ENCODE peak calls at places on chromosomes 5 and 9, in seven cellular contexts. One of them, this sample, is unnamed.

GRCh38 chr5:107149243-107149642 is 521.5 kb downstream of the EFNA5 start:
- DNase-seq in SW480: no peak
- DNase-seq in EL: no peak
- DNase-seq in activated naive CD8-positive, alpha-beta T cell treated with anti-CD3 and anti-CD28 coated beads for 36 hours: no peak
- DNase-seq in fibroblast of pulmonary artery: no peak
- DNase-seq in activated naive CD4-positive, alpha-beta T cell treated with anti-CD3 and anti-CD28 coated beads for 36 hours: no peak
- DNase-seq in stimulated activated naive CD8-positive, alpha-beta T cell treated with anti-CD3 and anti-CD28 coated beads, Interleukin-15, Interleukin-2, amounts not matched to agents 100 U/mL and 50 U/mL, for 24 hours: no peak
- DNase-seq in this sample: no peak

GRCh38 chr9:14428781-14429230 is 114.9 kb upstream of the NFIB start:
- DNase-seq in activated naive CD8-positive, alpha-beta T cell treated with anti-CD3 and anti-CD28 coated beads for 36 hours: peak
- DNase-seq in EL: peak
- DNase-seq in stimulated activated naive CD8-positive, alpha-beta T cell treated with anti-CD3 and anti-CD28 coated beads, Interleukin-15, Interleukin-2, amounts not matched to agents 100 U/mL and 50 U/mL, for 24 hours: peak
- DNase-seq in SW480: peak
- DNase-seq in activated naive CD4-positive, alpha-beta T cell treated with anti-CD3 and anti-CD28 coated beads for 36 hours: peak
- DNase-seq in fibroblast of pulmonary artery: peak
- DNase-seq in this sample: peak

GRCh38 chr9:128987800-128988199 is 40.3 kb downstream of the NUP188 start:
- DNase-seq in activated naive CD4-positive, alpha-beta T cell treated with anti-CD3 and anti-CD28 coated beads for 36 hours: no peak
- DNase-seq in SW480: no peak
- DNase-seq in stimulated activated naive CD8-positive, alpha-beta T cell treated with anti-CD3 and anti-CD28 coated beads, Interleukin-15, Interleukin-2, amounts not matched to agents 100 U/mL and 50 U/mL, for 24 hours: no peak
- DNase-seq in EL: peak
- DNase-seq in activated naive CD8-positive, alpha-beta T cell treated with anti-CD3 and anti-CD28 coated beads for 36 hours: no peak
- DNase-seq in fibroblast of pulmonary artery: peak
- DNase-seq in this sample: no peak

GRCh38 chr5:132474881-132475511 is 15.6 kb downstream of the IRF1 start:
- DNase-seq in fibroblast of pulmonary artery: no peak
- DNase-seq in stimulated activated naive CD8-positive, alpha-beta T cell treated with anti-CD3 and anti-CD28 coated beads, Interleukin-15, Interleukin-2, amounts not matched to agents 100 U/mL and 50 U/mL, for 24 hours: no peak
- DNase-seq in EL: no peak
- DNase-seq in activated naive CD8-positive, alpha-beta T cell treated with anti-CD3 and anti-CD28 coated beads for 36 hours: no peak
- DNase-seq in activated naive CD4-positive, alpha-beta T cell treated with anti-CD3 and anti-CD28 coated beads for 36 hours: peak
- DNase-seq in SW480: no peak
- DNase-seq in this sample: no peak

GRCh38 chr5:111984044-111984443 is 227.1 kb upstream of the NREP start:
- DNase-seq in activated naive CD4-positive, alpha-beta T cell treated with anti-CD3 and anti-CD28 coated beads for 36 hours: no peak
- DNase-seq in stimulated activated naive CD8-positive, alpha-beta T cell treated with anti-CD3 and anti-CD28 coated beads, Interleukin-15, Interleukin-2, amounts not matched to agents 100 U/mL and 50 U/mL, for 24 hours: no peak
- DNase-seq in activated naive CD8-positive, alpha-beta T cell treated with anti-CD3 and anti-CD28 coated beads for 36 hours: no peak
- DNase-seq in SW480: no peak
- DNase-seq in fibroblast of pulmonary artery: peak
- DNase-seq in EL: peak
- DNase-seq in this sample: no peak

GRCh38 chr5:142545653-142546322 is 140.1 kb downstream of the FGF1 start:
- DNase-seq in EL: peak
- DNase-seq in stimulated activated naive CD8-positive, alpha-beta T cell treated with anti-CD3 and anti-CD28 coated beads, Interleukin-15, Interleukin-2, amounts not matched to agents 100 U/mL and 50 U/mL, for 24 hours: no peak
- DNase-seq in activated naive CD8-positive, alpha-beta T cell treated with anti-CD3 and anti-CD28 coated beads for 36 hours: no peak
- DNase-seq in SW480: no peak
- DNase-seq in activated naive CD4-positive, alpha-beta T cell treated with anti-CD3 and anti-CD28 coated beads for 36 hours: no peak
- DNase-seq in fibroblast of pulmonary artery: peak
- DNase-seq in this sample: no peak

GRCh38 chr5:163434410-163434866 is 3.0 kb upstream of the CCNG1 start:
- DNase-seq in stimulated activated naive CD8-positive, alpha-beta T cell treated with anti-CD3 and anti-CD28 coated beads, Interleukin-15, Interleukin-2, amounts not matched to agents 100 U/mL and 50 U/mL, for 24 hours: no peak
- DNase-seq in SW480: no peak
- DNase-seq in activated naive CD4-positive, alpha-beta T cell treated with anti-CD3 and anti-CD28 coated beads for 36 hours: peak
- DNase-seq in EL: peak
- DNase-seq in activated naive CD8-positive, alpha-beta T cell treated with anti-CD3 and anti-CD28 coated beads for 36 hours: no peak
- DNase-seq in fibroblast of pulmonary artery: peak
- DNase-seq in this sample: peak

GRCh38 chr9:91978739-91979414 is 28.8 kb upstream of the ROR2 start:
- DNase-seq in stimulated activated naive CD8-positive, alpha-beta T cell treated with anti-CD3 and anti-CD28 coated beads, Interleukin-15, Interleukin-2, amounts not matched to agents 100 U/mL and 50 U/mL, for 24 hours: no peak
- DNase-seq in SW480: peak
- DNase-seq in fibroblast of pulmonary artery: peak
- DNase-seq in EL: peak
- DNase-seq in activated naive CD4-positive, alpha-beta T cell treated with anti-CD3 and anti-CD28 coated beads for 36 hours: no peak
- DNase-seq in activated naive CD8-positive, alpha-beta T cell treated with anti-CD3 and anti-CD28 coated beads for 36 hours: no peak
- DNase-seq in this sample: peak

GRCh38 chr9:126117158-126117425 is 209.5 kb upstream of the MVB12B start:
- DNase-seq in EL: no peak
- DNase-seq in activated naive CD8-positive, alpha-beta T cell treated with anti-CD3 and anti-CD28 coated beads for 36 hours: no peak
- DNase-seq in stimulated activated naive CD8-positive, alpha-beta T cell treated with anti-CD3 and anti-CD28 coated beads, Interleukin-15, Interleukin-2, amounts not matched to agents 100 U/mL and 50 U/mL, for 24 hours: no peak
- DNase-seq in SW480: no peak
- DNase-seq in fibroblast of pulmonary artery: no peak
- DNase-seq in activated naive CD4-positive, alpha-beta T cell treated with anti-CD3 and anti-CD28 coated beads for 36 hours: no peak
- DNase-seq in this sample: no peak

GRCh38 chr5:158382473-158382872 is 523.5 kb upstream of the CLINT1 start:
- DNase-seq in SW480: peak
- DNase-seq in EL: peak
- DNase-seq in activated naive CD8-positive, alpha-beta T cell treated with anti-CD3 and anti-CD28 coated beads for 36 hours: peak
- DNase-seq in stimulated activated naive CD8-positive, alpha-beta T cell treated with anti-CD3 and anti-CD28 coated beads, Interleukin-15, Interleukin-2, amounts not matched to agents 100 U/mL and 50 U/mL, for 24 hours: peak
- DNase-seq in activated naive CD4-positive, alpha-beta T cell treated with anti-CD3 and anti-CD28 coated beads for 36 hours: peak
- DNase-seq in fibroblast of pulmonary artery: peak
- DNase-seq in this sample: peak

GRCh38 chr5:42912184-42912766 is 100.6 kb upstream of the SELENOP start:
- DNase-seq in EL: peak
- DNase-seq in activated naive CD8-positive, alpha-beta T cell treated with anti-CD3 and anti-CD28 coated beads for 36 hours: peak
- DNase-seq in SW480: peak
- DNase-seq in activated naive CD4-positive, alpha-beta T cell treated with anti-CD3 and anti-CD28 coated beads for 36 hours: peak
- DNase-seq in fibroblast of pulmonary artery: peak
- DNase-seq in stimulated activated naive CD8-positive, alpha-beta T cell treated with anti-CD3 and anti-CD28 coated beads, Interleukin-15, Interleukin-2, amounts not matched to agents 100 U/mL and 50 U/mL, for 24 hours: peak
- DNase-seq in this sample: peak

GRCh38 chr5:58240286-58240685 is 219.6 kb downstream of the PLK2 start:
- DNase-seq in activated naive CD8-positive, alpha-beta T cell treated with anti-CD3 and anti-CD28 coated beads for 36 hours: no peak
- DNase-seq in fibroblast of pulmonary artery: peak
- DNase-seq in SW480: no peak
- DNase-seq in EL: peak
- DNase-seq in stimulated activated naive CD8-positive, alpha-beta T cell treated with anti-CD3 and anti-CD28 coated beads, Interleukin-15, Interleukin-2, amounts not matched to agents 100 U/mL and 50 U/mL, for 24 hours: no peak
- DNase-seq in activated naive CD4-positive, alpha-beta T cell treated with anti-CD3 and anti-CD28 coated beads for 36 hours: no peak
- DNase-seq in this sample: no peak

GRCh38 chr9:128104171-128104618 is 23.3 kb downstream of the PTGES2 start:
- DNase-seq in activated naive CD8-positive, alpha-beta T cell treated with anti-CD3 and anti-CD28 coated beads for 36 hours: no peak
- DNase-seq in fibroblast of pulmonary artery: peak
- DNase-seq in activated naive CD4-positive, alpha-beta T cell treated with anti-CD3 and anti-CD28 coated beads for 36 hours: no peak
- DNase-seq in stimulated activated naive CD8-positive, alpha-beta T cell treated with anti-CD3 and anti-CD28 coated beads, Interleukin-15, Interleukin-2, amounts not matched to agents 100 U/mL and 50 U/mL, for 24 hours: no peak
- DNase-seq in SW480: peak
- DNase-seq in EL: no peak
- DNase-seq in this sample: no peak

GRCh38 chr9:133499892-133500270 is 21.0 kb upstream of the SLC2A6 start:
- DNase-seq in EL: no peak
- DNase-seq in SW480: no peak
- DNase-seq in activated naive CD8-positive, alpha-beta T cell treated with anti-CD3 and anti-CD28 coated beads for 36 hours: no peak
- DNase-seq in fibroblast of pulmonary artery: no peak
- DNase-seq in stimulated activated naive CD8-positive, alpha-beta T cell treated with anti-CD3 and anti-CD28 coated beads, Interleukin-15, Interleukin-2, amounts not matched to agents 100 U/mL and 50 U/mL, for 24 hours: no peak
- DNase-seq in activated naive CD4-positive, alpha-beta T cell treated with anti-CD3 and anti-CD28 coated beads for 36 hours: no peak
- DNase-seq in this sample: no peak

GRCh38 chr9:73683862-73684591 is 532.4 kb downstream of the ANXA1 start:
- DNase-seq in activated naive CD4-positive, alpha-beta T cell treated with anti-CD3 and anti-CD28 coated beads for 36 hours: no peak
- DNase-seq in SW480: peak
- DNase-seq in fibroblast of pulmonary artery: peak
- DNase-seq in EL: peak
- DNase-seq in stimulated activated naive CD8-positive, alpha-beta T cell treated with anti-CD3 and anti-CD28 coated beads, Interleukin-15, Interleukin-2, amounts not matched to agents 100 U/mL and 50 U/mL, for 24 hours: no peak
- DNase-seq in activated naive CD8-positive, alpha-beta T cell treated with anti-CD3 and anti-CD28 coated beads for 36 hours: no peak
- DNase-seq in this sample: no peak

GRCh38 chr9:93264338-93265125 is 80.6 kb downstream of the WNK2 start:
- DNase-seq in SW480: no peak
- DNase-seq in EL: no peak
- DNase-seq in stimulated activated naive CD8-positive, alpha-beta T cell treated with anti-CD3 and anti-CD28 coated beads, Interleukin-15, Interleukin-2, amounts not matched to agents 100 U/mL and 50 U/mL, for 24 hours: no peak
- DNase-seq in activated naive CD8-positive, alpha-beta T cell treated with anti-CD3 and anti-CD28 coated beads for 36 hours: no peak
- DNase-seq in fibroblast of pulmonary artery: no peak
- DNase-seq in activated naive CD4-positive, alpha-beta T cell treated with anti-CD3 and anti-CD28 coated beads for 36 hours: no peak
- DNase-seq in this sample: no peak

GRCh38 chr5:60916646-60917045 is 28.2 kb downstream of the ERCC8 start:
- DNase-seq in stimulated activated naive CD8-positive, alpha-beta T cell treated with anti-CD3 and anti-CD28 coated beads, Interleukin-15, Interleukin-2, amounts not matched to agents 100 U/mL and 50 U/mL, for 24 hours: no peak
- DNase-seq in activated naive CD8-positive, alpha-beta T cell treated with anti-CD3 and anti-CD28 coated beads for 36 hours: no peak
- DNase-seq in SW480: no peak
- DNase-seq in EL: peak
- DNase-seq in fibroblast of pulmonary artery: peak
- DNase-seq in activated naive CD4-positive, alpha-beta T cell treated with anti-CD3 and anti-CD28 coated beads for 36 hours: no peak
- DNase-seq in this sample: no peak

This sample was measured in activated CD8-positive, alpha-beta T cell treated with anti-CD3 and anti-CD28 coated beads for 36 hours.